ENCODE peak calls at places on chromosomes 5 and 9, in five cellular contexts. S is NT2/D1, O is H1, M is GM12878, D is HepG2. B is an unnamed sample.

GRCh38 chr9:23783509-23783908 is 42.5 kb downstream of the ELAVL2 start:
- DNase-seq in O (no peak), S (no peak), M (peak; percentile 9), D (no peak), B (no peak)

GRCh38 chr5:55344392-55344992 is 36.7 kb downstream of the MTREX start:
- DNase-seq in S (no peak), O (peak; percentile 76), D (peak; percentile 52), M (no peak), B (peak; percentile 34)

GRCh38 chr5:78501411-78502338 is 141.3 kb downstream of the SCAMP1 start:
- DNase-seq in S (no peak), M (no peak), O (peak; percentile 20), D (no peak), B (no peak)

GRCh38 chr5:179259731-179260323 is 85.4 kb downstream of the ADAMTS2 start:
- DNase-seq in S (no peak), D (no peak), O (peak; percentile 39), M (no peak), B (no peak)

GRCh38 chr9:114626415-114627029 is 15.4 kb downstream of the TMEM268 start:
- DNase-seq in D (no peak), O (no peak), S (no peak), M (no peak), B (no peak)

GRCh38 chr5:76325876-76326491 is 77.1 kb upstream of the IQGAP2 start:
- DNase-seq in M (no peak), O (no peak), S (no peak), D (no peak), B (no peak)

GRCh38 chr9:33676746-33677505 is 118.4 kb upstream of the PRSS3 start:
- DNase-seq in O (peak; percentile 74), M (no peak), D (no peak), S (peak; percentile 30), B (peak; percentile 51)

GRCh38 chr5:179285236-179285635 is 60.0 kb downstream of the ADAMTS2 start:
- DNase-seq in M (no peak), D (no peak), S (no peak), O (no peak), B (no peak)

GRCh38 chr5:154782326-154782725 is 27.1 kb downstream of the LARP1 start:
- DNase-seq in D (no peak), M (no peak), S (no peak), O (no peak), B (no peak)

GRCh38 chr5:177232761-177233160 is 70.8 kb downstream of the RAB24 start:
- DNase-seq in M (no peak), D (no peak), S (no peak), O (no peak), B (no peak)

GRCh38 chr9:137250329-137251193 is 525 bp upstream of the STPG3 start:
- DNase-seq in D (no peak), S (no peak), O (no peak), M (no peak), B (no peak)

GRCh38 chr9:37549527-37549926 is 26.7 kb downstream of the FBXO10 start:
- DNase-seq in S (no peak), O (no peak), M (no peak), D (no peak), B (no peak)

GRCh38 chr9:23824241-23825142 is 1.5 kb downstream of the ELAVL2 start:
- DNase-seq in S (no peak), M (no peak), D (no peak), O (peak; percentile 72), B (no peak)

GRCh38 chr5:68303038-68303738 is 87.6 kb downstream of the PIK3R1 start:
- DNase-seq in O (no peak), D (no peak), M (peak; percentile 55), S (no peak), B (no peak)

GRCh38 chr5:178522361-178522760 is 67.8 kb downstream of the COL23A1 start:
- DNase-seq in M (no peak), O (no peak), S (no peak), D (no peak), B (no peak)

GRCh38 chr5:121497176-121497575 is 354.5 kb upstream of the FTMT start:
- DNase-seq in M (no peak), D (no peak), O (no peak), S (no peak), B (no peak)

GRCh38 chr9:69149321-69149807 is 24.7 kb upstream of the TJP2 start:
- DNase-seq in O (peak; percentile 35), M (no peak), S (no peak), D (no peak), B (no peak)

GRCh38 chr5:6343951-6344596 is 34.3 kb downstream of the MED10 start:
- DNase-seq in D (no peak), M (no peak), S (no peak), O (no peak), B (no peak)

GRCh38 chr5:96384353-96384752 is 48.7 kb downstream of the PCSK1 start:
- DNase-seq in D (peak; percentile 5), S (no peak), O (no peak), M (no peak), B (no peak)

DNA sequence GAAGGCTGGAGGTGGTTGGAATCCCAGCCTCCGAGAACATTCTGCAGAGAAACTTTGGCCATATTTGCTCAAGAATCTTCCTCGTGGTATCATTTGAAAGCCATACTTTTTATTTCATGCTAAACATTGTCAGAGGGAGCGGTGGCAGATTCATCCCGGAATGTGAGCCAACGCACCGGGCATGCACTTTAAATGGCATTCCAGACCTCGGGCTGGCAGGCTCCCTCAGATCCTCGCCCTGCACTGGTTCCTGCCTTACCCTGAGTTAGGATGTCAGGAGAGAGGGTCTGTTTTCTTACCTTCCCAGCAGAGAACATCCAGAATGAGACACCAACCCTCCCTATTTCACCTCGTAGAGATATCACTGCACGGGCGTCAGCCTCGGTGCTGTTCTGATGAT is 33.8 kb downstream of the GDNF start:
- DNase-seq in O (no peak), M (no peak), D (no peak), S (no peak), B (no peak)
- TF ChIP-seq SUZ12 in O (no peak), M (no peak), D (no peak), S (no peak), B (no peak)

DNA sequence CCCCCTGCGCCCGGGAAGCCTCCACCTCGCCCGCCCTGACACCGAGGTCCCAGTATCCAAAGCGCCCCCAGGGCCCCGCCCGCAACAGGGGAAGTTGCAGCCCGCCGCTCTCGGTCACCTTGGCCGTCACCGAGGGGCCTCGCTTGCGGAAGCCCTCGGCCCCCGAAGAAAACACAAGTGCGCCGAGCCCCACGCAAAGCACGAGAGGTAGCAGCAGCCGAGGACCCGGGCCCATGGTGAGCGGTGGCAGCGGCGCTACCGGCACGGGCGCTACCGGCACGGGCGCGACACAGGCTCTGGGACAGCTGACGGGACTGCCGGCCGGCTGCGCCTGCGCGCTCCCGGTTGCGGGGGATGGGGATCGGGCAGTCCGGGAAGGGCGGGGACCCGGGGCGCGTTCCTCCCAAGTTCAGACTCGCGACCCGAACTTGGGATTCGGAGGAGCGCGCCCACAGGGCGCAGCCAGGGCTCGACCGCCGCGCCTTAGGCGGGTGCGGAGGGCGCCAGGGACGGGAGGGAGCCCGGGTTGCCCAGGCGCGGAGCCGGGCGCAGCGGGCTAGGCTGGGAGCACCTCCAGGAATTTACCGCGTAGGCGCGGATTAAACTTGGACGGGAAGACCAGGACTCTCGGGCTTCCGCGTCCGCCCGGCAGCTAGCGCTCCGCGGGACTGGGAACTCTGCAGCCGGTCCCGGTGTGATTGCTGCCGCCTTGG is at the start of gene PPIC:
- DNase-seq in O (peak; percentile 93), D (peak; percentile 50), S (peak; percentile 52), M (no peak), B (peak; percentile 89)
- TF ChIP-seq SUZ12 in O (peak; percentile 63), D (no peak), S (no peak), M (peak; percentile 87), B (no peak)

GRCh38 chr5:157236423-157236822 is 29.5 kb upstream of the CYFIP2 start:
- DNase-seq in D (no peak), S (no peak), O (no peak), M (no peak), B (no peak)

GRCh38 chr5:157232706-157233105 is 33.2 kb upstream of the CYFIP2 start:
- DNase-seq in S (no peak), O (peak; percentile 22), D (no peak), M (no peak), B (no peak)

GRCh38 chr5:157230610-157231009 is 35.3 kb upstream of the CYFIP2 start:
- DNase-seq in S (no peak), D (no peak), M (no peak), O (no peak), B (no peak)

DNA sequence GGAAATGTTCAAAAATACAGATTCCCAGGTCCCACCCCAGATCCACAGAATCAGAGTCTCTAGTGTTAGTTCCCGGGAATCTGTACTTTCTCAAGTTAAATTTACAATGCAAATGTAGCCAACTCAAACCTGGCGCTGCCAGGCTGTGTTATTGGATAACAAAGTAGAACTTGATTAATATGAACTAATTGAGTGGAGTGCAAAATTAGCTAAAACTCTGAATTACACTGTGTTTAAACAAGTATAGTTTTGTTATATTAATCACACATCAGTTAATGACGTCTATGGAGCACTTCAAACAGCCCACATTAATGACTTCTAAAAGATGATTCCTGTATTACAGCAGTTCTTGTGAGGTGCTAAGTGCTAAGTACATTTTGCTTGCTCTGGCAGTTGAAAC is 32.4 kb upstream of the CYFIP2 start:
- DNase-seq in M (no peak), D (no peak), O (peak; percentile 33), S (no peak), B (no peak)
- TF ChIP-seq SUZ12 in M (no peak), D (no peak), O (no peak), S (no peak), B (no peak)

GRCh38 chr9:101114317-101114716 is 85.8 kb downstream of the PLPPR1 start:
- DNase-seq in O (no peak), D (no peak), S (no peak), M (no peak), B (no peak)
- TF ChIP-seq SUZ12 in O (no peak), D (no peak), S (no peak), M (no peak), B (no peak)

DNA sequence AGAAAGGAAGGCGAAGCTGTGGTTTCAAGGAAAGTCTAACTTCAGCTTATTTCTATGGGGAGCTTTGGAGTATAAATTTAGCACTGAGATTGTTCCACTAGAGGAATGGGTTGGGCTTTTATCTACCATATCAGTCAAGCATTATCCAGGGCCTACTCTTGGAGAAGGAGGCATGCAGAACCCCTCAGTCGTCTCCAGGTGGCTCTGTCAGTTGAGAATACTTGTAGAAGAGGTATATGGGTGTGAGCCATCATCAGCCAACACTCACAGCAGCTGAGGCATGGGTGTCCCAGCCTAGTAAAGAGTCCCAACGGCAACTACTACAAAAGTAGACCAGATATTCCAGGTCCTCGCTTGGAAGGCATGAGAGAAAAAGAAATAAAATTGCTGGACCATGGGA is 548.5 kb upstream of the GRAMD2B start:
- DNase-seq in M (no peak), D (no peak), O (no peak), S (peak; percentile 3), B (peak; percentile 18)
- TF ChIP-seq SUZ12 in M (no peak), D (no peak), O (no peak), S (no peak), B (no peak)

DNA sequence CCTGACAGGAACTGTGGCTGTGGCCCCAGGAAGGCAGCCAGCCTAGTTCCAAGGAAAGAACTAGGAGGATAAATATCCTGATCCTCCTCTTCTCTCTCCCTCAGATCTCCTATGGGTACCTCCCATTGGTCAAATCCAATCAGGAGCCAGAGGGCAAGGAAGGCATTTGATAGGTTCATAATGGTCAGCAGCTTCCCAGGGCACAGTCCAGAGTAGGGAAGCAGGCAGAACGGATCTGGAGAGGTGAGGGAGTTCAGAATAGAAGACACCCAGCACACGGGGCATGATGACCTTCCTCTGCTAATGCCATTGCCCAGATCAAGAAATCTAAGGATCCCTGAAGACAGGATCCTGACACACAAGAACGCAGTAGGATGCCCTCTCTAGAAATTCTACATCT is 8.6 kb downstream of the ABLIM3 start:
- DNase-seq in S (no peak), M (no peak), O (no peak), D (no peak), B (no peak)
- TF ChIP-seq SUZ12 in S (no peak), M (no peak), O (no peak), D (no peak), B (no peak)